ENCODE peak calls at places on chromosomes 16 and 17, in four cellular contexts. One of them, this sample, is unnamed. For H3K4me1, the result is how much of the 10 kb centered on the place peaks cover.

GRCh38 chr17:8791910-8792270 is 7.3 kb downstream of the MFSD6L start:
- DNase-seq in mesenchymal stem cell: peak
- DNase-seq in heart left ventricle: no peak
- DNase-seq in fibroblast of lung: peak
- DNase-seq in this sample: peak

GRCh38 chr16:17304124-17304813 is 166.5 kb downstream of the XYLT1 start:
- DNase-seq in mesenchymal stem cell: no peak
- DNase-seq in heart left ventricle: no peak
- DNase-seq in fibroblast of lung: peak
- DNase-seq in this sample: no peak

GRCh38 chr16:67966549-67967182 is 1.8 kb downstream of the SLC12A4 start:
- DNase-seq in heart left ventricle: no peak
- DNase-seq in mesenchymal stem cell: peak
- DNase-seq in fibroblast of lung: peak
- DNase-seq in this sample: peak

GRCh38 chr17:80647746-80648145 is 103.1 kb downstream of the RPTOR start:
- DNase-seq in heart left ventricle: no peak
- DNase-seq in fibroblast of lung: peak
- DNase-seq in mesenchymal stem cell: peak
- DNase-seq in this sample: peak

GRCh38 chr17:29826045-29826692 is 103.9 kb downstream of the SSH2 start:
- DNase-seq in mesenchymal stem cell: no peak
- DNase-seq in heart left ventricle: no peak
- DNase-seq in fibroblast of lung: no peak
- DNase-seq in this sample: no peak

GRCh38 chr16:30724641-30725464 is 23.4 kb upstream of the PHKG2 start:
- DNase-seq in fibroblast of lung: no peak
- DNase-seq in heart left ventricle: peak
- DNase-seq in mesenchymal stem cell: no peak
- DNase-seq in this sample: peak

GRCh38 chr17:18964550-18964949 is 12.6 kb downstream of the SLC5A10 start:
- DNase-seq in fibroblast of lung: no peak
- DNase-seq in mesenchymal stem cell: no peak
- DNase-seq in heart left ventricle: no peak
- DNase-seq in this sample: no peak

GRCh38 chr17:44002141-44002848 is 2.1 kb upstream of the NAGS start:
- DNase-seq in fibroblast of lung: peak
- DNase-seq in mesenchymal stem cell: peak
- DNase-seq in heart left ventricle: no peak
- DNase-seq in this sample: peak

GRCh38 chr17:20121359-20122235 is 112.4 kb downstream of the SPECC1 start:
- DNase-seq in heart left ventricle: peak
- DNase-seq in mesenchymal stem cell: peak
- DNase-seq in fibroblast of lung: peak
- DNase-seq in this sample: peak

GRCh38 chr17:21377821-21378396 is 1.8 kb downstream of the KCNJ12 start:
- DNase-seq in mesenchymal stem cell: no peak
- DNase-seq in heart left ventricle: no peak
- DNase-seq in fibroblast of lung: no peak
- DNase-seq in this sample: no peak

GRCh38 chr16:85168732-85169256 is 56.5 kb upstream of the CIBAR2 start:
- DNase-seq in mesenchymal stem cell: no peak
- DNase-seq in heart left ventricle: peak
- DNase-seq in fibroblast of lung: peak
- DNase-seq in this sample: peak

GRCh38 chr16:49739381-49739780 is 116.5 kb downstream of the ZNF423 start:
- DNase-seq in fibroblast of lung: no peak
- DNase-seq in heart left ventricle: no peak
- DNase-seq in mesenchymal stem cell: no peak
- DNase-seq in this sample: no peak

GRCh38 chr16:53007095-53007494 is 45.6 kb downstream of the CHD9NB start:
- DNase-seq in fibroblast of lung: no peak
- DNase-seq in mesenchymal stem cell: no peak
- DNase-seq in heart left ventricle: no peak
- DNase-seq in this sample: no peak

GRCh38 chr17:27622914-27623313 is 8.1 kb upstream of the LGALS9 start:
- DNase-seq in mesenchymal stem cell: no peak
- DNase-seq in fibroblast of lung: no peak
- DNase-seq in heart left ventricle: no peak
- DNase-seq in this sample: no peak
- H3K4me1 ChIP-seq in mesenchymal stem cell: under half
- H3K4me1 ChIP-seq in fibroblast of lung: under half
- H3K4me1 ChIP-seq in heart left ventricle: under half
- H3K4me1 ChIP-seq in this sample: under half

DNA sequence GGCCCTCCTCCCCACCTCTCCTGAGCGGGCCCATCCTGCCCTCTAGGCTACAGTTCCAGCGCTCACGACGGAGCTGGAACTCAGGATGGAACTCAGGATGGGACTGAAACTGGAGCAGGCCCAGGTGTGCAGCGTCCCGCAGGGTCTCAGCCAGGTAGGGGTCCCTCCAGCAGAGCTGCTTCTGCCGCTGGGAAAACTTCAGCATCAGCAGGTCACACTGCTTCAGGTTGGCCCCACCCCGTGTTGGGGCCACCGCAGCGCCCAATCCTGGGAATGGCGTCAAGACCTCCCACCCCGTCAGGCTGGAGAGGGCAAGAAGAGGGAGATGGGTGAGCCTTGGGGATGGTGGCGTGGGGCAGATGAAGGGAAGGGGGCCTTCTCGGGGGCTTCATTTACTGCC is 62.6 kb upstream of the TMEM97 start:
- DNase-seq in heart left ventricle: no peak
- DNase-seq in fibroblast of lung: no peak
- DNase-seq in mesenchymal stem cell: no peak
- DNase-seq in this sample: no peak
- H3K4me1 ChIP-seq in heart left ventricle: under half
- H3K4me1 ChIP-seq in fibroblast of lung: under half
- H3K4me1 ChIP-seq in mesenchymal stem cell: under half
- H3K4me1 ChIP-seq in this sample: under half

DNA sequence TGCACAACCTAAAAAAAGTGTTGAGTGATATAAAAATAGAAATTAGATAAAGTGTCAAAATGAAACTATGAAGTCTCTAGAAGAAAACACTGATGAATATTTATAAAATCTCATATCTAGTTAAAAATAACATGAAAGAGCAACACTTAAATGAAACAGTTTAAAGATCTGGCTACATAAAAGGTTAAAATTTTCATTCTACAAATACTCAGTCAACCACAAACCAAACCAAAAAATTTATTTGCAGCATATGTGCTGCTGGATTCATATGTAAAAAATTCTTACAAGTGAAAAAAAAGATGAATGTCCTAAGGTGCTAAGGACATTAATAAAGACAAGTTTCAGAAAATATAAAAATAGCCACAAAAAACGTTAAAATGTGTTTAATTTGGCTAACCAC is 22.6 kb upstream of the CDYL2 start:
- DNase-seq in mesenchymal stem cell: no peak
- DNase-seq in fibroblast of lung: no peak
- DNase-seq in heart left ventricle: no peak
- DNase-seq in this sample: no peak
- H3K4me1 ChIP-seq in mesenchymal stem cell: under half
- H3K4me1 ChIP-seq in fibroblast of lung: under half
- H3K4me1 ChIP-seq in heart left ventricle: under half
- H3K4me1 ChIP-seq in this sample: under half

GRCh38 chr16:57024894-57025680 is 35.7 kb downstream of the NLRC5 start:
- DNase-seq in fibroblast of lung: no peak
- DNase-seq in heart left ventricle: no peak
- DNase-seq in mesenchymal stem cell: no peak
- DNase-seq in this sample: no peak
- H3K4me1 ChIP-seq in fibroblast of lung: under half
- H3K4me1 ChIP-seq in heart left ventricle: under half
- H3K4me1 ChIP-seq in mesenchymal stem cell: under half
- H3K4me1 ChIP-seq in this sample: under half

DNA sequence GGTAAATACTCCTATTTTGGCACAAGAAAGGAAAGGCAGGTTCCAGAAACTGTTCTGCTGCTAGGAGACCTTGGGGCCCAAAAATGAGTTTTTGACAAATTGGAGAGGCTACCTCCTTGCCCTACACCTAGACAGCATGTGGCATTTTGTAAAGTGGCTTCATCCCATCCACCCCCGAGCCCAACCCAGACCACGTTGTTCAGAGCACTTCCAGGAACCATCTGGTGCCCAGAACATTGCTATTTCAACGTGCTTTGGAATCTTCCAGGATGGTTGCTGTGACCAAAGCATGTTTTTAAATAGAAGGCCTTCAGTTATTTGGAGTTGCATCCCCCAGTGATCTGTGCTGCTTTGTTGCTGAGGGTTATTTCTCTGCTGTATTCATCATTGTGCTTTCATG is 116.3 kb upstream of the TOM1L1 start:
- DNase-seq in mesenchymal stem cell: no peak
- DNase-seq in fibroblast of lung: no peak
- DNase-seq in heart left ventricle: no peak
- DNase-seq in this sample: no peak
- H3K4me1 ChIP-seq in mesenchymal stem cell: under half
- H3K4me1 ChIP-seq in fibroblast of lung: under half
- H3K4me1 ChIP-seq in heart left ventricle: under half
- H3K4me1 ChIP-seq in this sample: under half

GRCh38 chr17:17082878-17083277 is 40.6 kb downstream of the MPRIP start:
- DNase-seq in fibroblast of lung: no peak
- DNase-seq in heart left ventricle: no peak
- DNase-seq in mesenchymal stem cell: no peak
- DNase-seq in this sample: no peak

GRCh38 chr17:17086585-17086984 is 44.3 kb downstream of the MPRIP start:
- DNase-seq in heart left ventricle: no peak
- DNase-seq in mesenchymal stem cell: no peak
- DNase-seq in fibroblast of lung: no peak
- DNase-seq in this sample: no peak

GRCh38 chr17:17084941-17085340 is 42.7 kb downstream of the MPRIP start:
- DNase-seq in fibroblast of lung: no peak
- DNase-seq in heart left ventricle: no peak
- DNase-seq in mesenchymal stem cell: no peak
- DNase-seq in this sample: no peak

GRCh38 chr17:17081304-17081940 is 39.2 kb downstream of the MPRIP start:
- DNase-seq in mesenchymal stem cell: no peak
- DNase-seq in heart left ventricle: no peak
- DNase-seq in fibroblast of lung: no peak
- DNase-seq in this sample: peak

GRCh38 chr17:17084317-17084835 is 42.1 kb downstream of the MPRIP start:
- DNase-seq in fibroblast of lung: no peak
- DNase-seq in mesenchymal stem cell: no peak
- DNase-seq in heart left ventricle: no peak
- DNase-seq in this sample: no peak
- H3K4me1 ChIP-seq in fibroblast of lung: under half
- H3K4me1 ChIP-seq in mesenchymal stem cell: under half
- H3K4me1 ChIP-seq in heart left ventricle: half or more
- H3K4me1 ChIP-seq in this sample: under half